ENCODE peak calls at places on chromosomes 7 and 10, in eight cellular contexts. J is spleen, R is A549, V is uterus, Z is right lobe of liver, A is thyroid gland, L is ovary, H is NB4. M is an unnamed sample.

GRCh38 chr10:25026463-25026862 is 10.1 kb downstream of the THNSL1 start:
- DNase-seq in J (no peak), R (no peak), V (no peak), Z (no peak), A (no peak), L (no peak), H (no peak), M (no peak)

GRCh38 chr10:78310481-78311080 is 276.9 kb downstream of the RPS24 start:
- DNase-seq in J (no peak), R (no peak), V (no peak), Z (no peak), A (no peak), L (no peak), H (no peak), M (peak; percentile 77)

GRCh38 chr7:46626261-46627037 is 705.4 kb upstream of the IGFBP3 start:
- DNase-seq in J (no peak), R (no peak), V (no peak), Z (no peak), A (no peak), L (no peak), H (no peak), M (no peak)

GRCh38 chr7:4479367-4480039 is 202.6 kb upstream of the FOXK1 start:
- DNase-seq in J (no peak), R (peak; percentile 72), V (no peak), Z (no peak), A (no peak), L (no peak), H (peak; percentile 83), M (no peak)

GRCh38 chr10:96955733-96956132 is 123.6 kb downstream of the LCOR start:
- DNase-seq in J (no peak), R (no peak), V (no peak), Z (no peak), A (no peak), L (no peak), H (no peak), M (no peak)

GRCh38 chr7:69402696-69403095 is 195.6 kb upstream of the AUTS2 start:
- DNase-seq in J (peak; percentile 29), R (no peak), V (no peak), Z (no peak), A (no peak), L (no peak), H (peak; percentile 24), M (no peak)

GRCh38 chr10:11522821-11523245 is 88.6 kb downstream of the USP6NL start:
- DNase-seq in J (no peak), R (no peak), V (no peak), Z (peak; percentile 66), A (no peak), L (no peak), H (no peak), M (no peak)

GRCh38 chr10:7423521-7423920 is 12.7 kb upstream of the SFMBT2 start:
- DNase-seq in J (no peak), R (no peak), V (no peak), Z (no peak), A (no peak), L (no peak), H (no peak), M (peak; percentile 12)

GRCh38 chr10:95504187-95504800 is 56.9 kb downstream of the SORBS1 start:
- DNase-seq in J (no peak), R (no peak), V (no peak), Z (no peak), A (no peak), L (no peak), H (no peak), M (no peak)

GRCh38 chr7:152126741-152127140 is 101.3 kb downstream of the GALNT11 start:
- DNase-seq in J (no peak), R (no peak), V (no peak), Z (no peak), A (no peak), L (no peak), H (no peak), M (no peak)

GRCh38 chr10:22670796-22671195 is 43.6 kb downstream of the PIP4K2A start:
- DNase-seq in J (no peak), R (no peak), V (no peak), Z (no peak), A (no peak), L (no peak), H (no peak), M (no peak)

GRCh38 chr10:46544989-46545791 is 11.3 kb downstream of the GPRIN2 start:
- DNase-seq in J (peak; percentile 65), R (peak; percentile 89), V (no peak), Z (no peak), A (no peak), L (peak; percentile 22), H (peak; percentile 74), M (no peak)

GRCh38 chr7:98565114-98565513 is 52.0 kb upstream of the NPTX2 start:
- DNase-seq in J (no peak), R (no peak), V (no peak), Z (no peak), A (no peak), L (no peak), H (no peak), M (no peak)

GRCh38 chr10:7184660-7185366 is 226.0 kb downstream of the SFMBT2 start:
- DNase-seq in J (no peak), R (no peak), V (no peak), Z (no peak), A (no peak), L (no peak), H (peak; percentile 85), M (no peak)

GRCh38 chr7:46210467-46210866 is 289.4 kb upstream of the IGFBP3 start:
- DNase-seq in J (no peak), R (no peak), V (no peak), Z (no peak), A (no peak), L (no peak), H (no peak), M (peak; percentile 32)

GRCh38 chr10:125146791-125147604 is 13.4 kb downstream of the CTBP2 start:
- DNase-seq in J (no peak), R (no peak), V (no peak), Z (no peak), A (no peak), L (no peak), H (peak; percentile 47), M (no peak)

GRCh38 chr7:159311172-159311494 is 166.5 kb upstream of the VIPR2 start:
- DNase-seq in J (no peak), R (no peak), V (no peak), Z (no peak), A (no peak), L (no peak), H (no peak), M (no peak)
- TF ChIP-seq POLR2A in J (no peak), R (no peak), V (no peak), Z (no peak), A (no peak), L (no peak), H (no peak), M (no peak)

GRCh38 chr7:105851064-105851463 is 25.3 kb downstream of the ATXN7L1 start:
- DNase-seq in J (no peak), R (no peak), V (no peak), Z (no peak), A (no peak), L (no peak), H (no peak), M (no peak)

GRCh38 chr7:105849122-105849855 is 27.1 kb downstream of the ATXN7L1 start:
- DNase-seq in J (no peak), R (no peak), V (no peak), Z (no peak), A (no peak), L (no peak), H (peak; percentile 22), M (no peak)

GRCh38 chr7:105854516-105854915 is 21.9 kb downstream of the ATXN7L1 start:
- DNase-seq in J (no peak), R (no peak), V (no peak), Z (no peak), A (no peak), L (no peak), H (no peak), M (no peak)

GRCh38 chr7:105857009-105857952 is 19.1 kb downstream of the ATXN7L1 start:
- DNase-seq in J (no peak), R (no peak), V (no peak), Z (no peak), A (no peak), L (no peak), H (no peak), M (no peak)

GRCh38 chr7:105853931-105854419 is 22.4 kb downstream of the ATXN7L1 start:
- DNase-seq in J (no peak), R (no peak), V (peak; percentile 33), Z (no peak), A (no peak), L (no peak), H (peak; percentile 61), M (no peak)
- TF ChIP-seq CTCF in J (no peak), R (no peak), V (no peak), Z (no peak), A (no peak), L (no peak), H (no peak), M (no peak)

GRCh38 chr10:59752278-59752940 is 846 bp downstream of the MRLN start:
- DNase-seq in J (no peak), R (no peak), V (no peak), Z (no peak), A (no peak), L (no peak), H (no peak), M (no peak)

GRCh38 chr10:59754951-59755350 is 1.7 kb upstream of the MRLN start:
- DNase-seq in J (no peak), R (no peak), V (no peak), Z (no peak), A (no peak), L (no peak), H (no peak), M (no peak)

GRCh38 chr10:59748834-59749233 is 4.4 kb downstream of the MRLN start:
- DNase-seq in J (no peak), R (no peak), V (no peak), Z (no peak), A (peak; percentile 75), L (no peak), H (no peak), M (no peak)

GRCh38 chr10:59750155-59750945 is 2.9 kb downstream of the MRLN start:
- DNase-seq in J (no peak), R (no peak), V (no peak), Z (no peak), A (peak; percentile 76), L (no peak), H (no peak), M (no peak)

GRCh38 chr10:59753267-59753666 is at the start of gene MRLN:
- DNase-seq in J (no peak), R (no peak), V (no peak), Z (no peak), A (no peak), L (no peak), H (no peak), M (no peak)
- TF ChIP-seq POLR2A in J (no peak), R (no peak), V (no peak), Z (no peak), A (no peak), L (no peak), H (no peak), M (no peak)

DNA sequence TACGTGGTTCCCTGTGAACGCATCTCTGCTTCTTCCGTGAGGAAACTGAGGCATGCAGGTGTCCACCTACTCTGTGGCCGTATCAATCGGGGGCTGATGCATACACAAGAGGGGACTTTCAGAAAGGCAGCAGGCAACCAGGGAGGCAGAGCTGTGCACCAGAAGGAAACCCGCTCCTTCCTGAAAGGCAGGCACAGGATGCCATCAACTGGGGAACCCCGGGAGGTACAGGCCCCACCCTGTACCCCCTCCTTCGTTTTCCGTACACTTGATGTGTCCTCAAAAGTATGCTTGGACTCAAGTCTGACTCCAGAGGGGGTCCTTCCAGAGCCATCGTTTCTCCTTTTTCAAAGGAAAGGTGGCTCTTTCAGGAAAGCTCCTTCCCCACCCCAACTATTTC is 59.5 kb downstream of the ASB13 start:
- DNase-seq in J (no peak), R (no peak), V (no peak), Z (no peak), A (no peak), L (no peak), H (no peak), M (no peak)
- TF ChIP-seq CTCF in J (no peak), R (no peak), V (no peak), Z (no peak), A (no peak), L (no peak), H (no peak), M (no peak)

M was measured in vagina.